ENCODE peak calls at places on chromosomes 1 and 21, in four cellular contexts. B is transverse colon, W is hepatocyte, P is ovary. R is an unnamed sample.

GRCh38 chr1:7425771-7426170 is 345.3 kb upstream of the VAMP3 start:
- DNase-seq in B (no peak), W (no peak), P (no peak), R (no peak)

GRCh38 chr1:71298633-71299032 is 217.8 kb upstream of the ZRANB2 start:
- DNase-seq in B (no peak), W (no peak), P (no peak), R (no peak)

GRCh38 chr1:25148673-25149300 is 83.5 kb downstream of the SYF2 start:
- DNase-seq in B (peak), W (no peak), P (no peak), R (peak)

GRCh38 chr1:73761559-73761958 is 436.4 kb downstream of the LRRIQ3 start:
- DNase-seq in B (no peak), W (no peak), P (no peak), R (no peak)

GRCh38 chr1:60989745-60990718 is 92.3 kb upstream of the NFIA start:
- DNase-seq in B (no peak), W (peak), P (peak), R (no peak)

GRCh38 chr1:84348240-84348555 is 46.7 kb downstream of the SAMD13 start:
- DNase-seq in B (no peak), W (no peak), P (no peak), R (no peak)

GRCh38 chr1:67831850-67832513 is 1.3 kb downstream of the GNG12 start:
- DNase-seq in B (peak), W (peak), P (peak), R (peak)

GRCh38 chr1:12501661-12502060 is 116.3 kb downstream of the DHRS3 start:
- DNase-seq in B (no peak), W (no peak), P (no peak), R (no peak)

GRCh38 chr1:24920155-24920925 is 9.7 kb downstream of the RUNX3 start:
- DNase-seq in B (no peak), W (no peak), P (peak), R (no peak)

GRCh38 chr1:89332461-89332860 is 31.4 kb upstream of the GBP6 start:
- DNase-seq in B (no peak), W (no peak), P (no peak), R (no peak)

GRCh38 chr1:12433323-12434053 is 184.5 kb downstream of the DHRS3 start:
- DNase-seq in B (peak), W (peak), P (peak), R (peak)

GRCh38 chr1:228445867-228446584 is 29.4 kb upstream of the TRIM17 start:
- DNase-seq in B (no peak), W (peak), P (no peak), R (no peak)

GRCh38 chr1:112998592-112999235 is 42.7 kb upstream of the SLC16A1 start:
- DNase-seq in B (no peak), W (peak), P (no peak), R (peak)

GRCh38 chr1:233734456-233734855 is 120.5 kb downstream of the KCNK1 start:
- DNase-seq in B (no peak), W (no peak), P (no peak), R (no peak)

GRCh38 chr1:9657521-9658032 is 6.0 kb downstream of the PIK3CD start:
- DNase-seq in B (no peak), W (no peak), P (no peak), R (no peak)

GRCh38 chr1:109432336-109432735 is 6.1 kb upstream of the PSMA5 start:
- DNase-seq in B (no peak), W (no peak), P (no peak), R (no peak)

GRCh38 chr21:31234936-31235335 is 109.1 kb downstream of the TIAM1 start:
- DNase-seq in B (no peak), W (no peak), P (no peak), R (no peak)

GRCh38 chr1:94871031-94871430 is 50.9 kb downstream of the SLC44A3 start:
- DNase-seq in B (no peak), W (no peak), P (no peak), R (no peak)

GRCh38 chr1:204190212-204191211 is 5.8 kb downstream of the KISS1 start:
- DNase-seq in B (peak), W (peak), P (peak), R (peak)

GRCh38 chr1:187264995-187265602 is 436.4 kb downstream of the PLA2G4A start:
- DNase-seq in B (no peak), W (peak), P (peak), R (peak)

GRCh38 chr1:51643362-51643761 is 26.5 kb downstream of the OSBPL9 start:
- DNase-seq in B (no peak), W (no peak), P (no peak), R (no peak)

GRCh38 chr1:57163332-57163731 is 197.5 kb upstream of the C8B start:
- DNase-seq in B (no peak), W (no peak), P (no peak), R (no peak)

GRCh38 chr1:185317886-185318310 is 855 bp upstream of the IVNS1ABP start:
- DNase-seq in B (peak), W (peak), P (peak), R (peak)

GRCh38 chr1:218953448-218953847 is 220.2 kb upstream of the LYPLAL1 start:
- DNase-seq in B (no peak), W (no peak), P (no peak), R (no peak)

GRCh38 chr1:67004176-67004575 is 49.8 kb downstream of the SLC35D1 start:
- DNase-seq in B (no peak), W (no peak), P (no peak), R (no peak)

GRCh38 chr1:17826165-17826488 is 71.0 kb downstream of the ACTL8 start:
- DNase-seq in B (peak), W (peak), P (no peak), R (peak)

GRCh38 chr1:185938396-185938795 is 204.2 kb downstream of the HMCN1 start:
- DNase-seq in B (no peak), W (no peak), P (no peak), R (no peak)

GRCh38 chr1:35539073-35539823 is 18.0 kb downstream of the KIAA0319L start:
- DNase-seq in B (no peak), W (no peak), P (no peak), R (peak)

GRCh38 chr1:184170719-184171118 is 119.2 kb downstream of the TSEN15 start:
- DNase-seq in B (no peak), W (no peak), P (no peak), R (no peak)

GRCh38 chr1:85607126-85607912 is 26.8 kb downstream of the CCN1 start:
- DNase-seq in B (no peak), W (peak), P (no peak), R (peak)

GRCh38 chr1:87473203-87473661 is 144.6 kb downstream of the LMO4 start:
- DNase-seq in B (no peak), W (peak), P (no peak), R (no peak)

GRCh38 chr1:23951646-23952095 is 8.0 kb upstream of the PNRC2 start:
- DNase-seq in B (no peak), W (peak), P (no peak), R (no peak)

GRCh38 chr1:236440373-236440772 is 46.3 kb downstream of the EDARADD start:
- DNase-seq in B (no peak), W (no peak), P (no peak), R (no peak)

GRCh38 chr21:41966341-41966833 is 12.6 kb upstream of the C2CD2 start:
- DNase-seq in B (no peak), W (no peak), P (no peak), R (no peak)
- H3K4me3 ChIP-seq in B (no peak), W (no peak), P (no peak), R (no peak)

DNA sequence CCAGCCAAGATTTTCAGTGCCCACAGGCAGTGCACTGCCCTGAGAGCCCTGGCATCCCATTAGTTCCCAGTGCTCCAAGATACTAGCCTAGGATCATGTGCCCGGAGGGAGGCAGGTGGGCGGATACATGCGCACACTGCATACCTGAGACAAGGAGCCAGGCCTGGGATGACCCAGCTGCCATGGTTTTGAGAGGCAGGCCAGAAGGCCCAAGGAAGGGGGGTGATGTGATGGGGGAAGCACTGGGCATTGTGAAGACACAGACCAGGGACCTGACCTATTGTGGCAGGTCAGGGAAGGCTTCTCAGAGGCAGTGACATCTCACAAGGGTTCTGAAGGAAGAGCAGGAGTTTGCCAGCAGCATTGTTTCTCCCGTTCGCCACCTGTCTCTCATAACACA is 3.6 kb downstream of the ZC3H12A start:
- DNase-seq in B (peak), W (peak), P (no peak), R (no peak)
- H3K27ac ChIP-seq in B (peak), W (peak), P (peak), R (peak)

GRCh38 chr1:111270781-111271463 is 19.7 kb upstream of the CHIA start:
- DNase-seq in B (no peak), W (no peak), P (no peak), R (no peak)
- H3K4me3 ChIP-seq in B (no peak), W (no peak), P (no peak), R (no peak)

GRCh38 chr1:199273837-199274379 is 635.1 kb downstream of the PTPRC start:
- DNase-seq in B (no peak), W (peak), P (no peak), R (peak)

GRCh38 chr1:199272107-199272506 is 633.3 kb downstream of the PTPRC start:
- DNase-seq in B (no peak), W (peak), P (no peak), R (no peak)

GRCh38 chr1:199269241-199269640 is 630.4 kb downstream of the PTPRC start:
- DNase-seq in B (no peak), W (no peak), P (no peak), R (no peak)

GRCh38 chr1:199272690-199273089 is 633.9 kb downstream of the PTPRC start:
- DNase-seq in B (no peak), W (peak), P (no peak), R (no peak)
- H3K27ac ChIP-seq in B (no peak), W (peak), P (no peak), R (no peak)

GRCh38 chr1:116463730-116464129 is 90.7 kb downstream of the ATP1A1 start:
- DNase-seq in B (no peak), W (no peak), P (no peak), R (peak)
- H3K4me3 ChIP-seq in B (no peak), W (no peak), P (no peak), R (no peak)

GRCh38 chr1:209386156-209386555 is 197.4 kb upstream of the CAMK1G start:
- DNase-seq in B (no peak), W (no peak), P (no peak), R (no peak)

GRCh38 chr1:209387969-209388329 is 195.6 kb upstream of the CAMK1G start:
- DNase-seq in B (no peak), W (no peak), P (no peak), R (no peak)

GRCh38 chr1:209388358-209388757 is 195.2 kb upstream of the CAMK1G start:
- DNase-seq in B (no peak), W (no peak), P (no peak), R (no peak)

GRCh38 chr1:209389258-209389657 is 194.3 kb upstream of the CAMK1G start:
- DNase-seq in B (no peak), W (no peak), P (no peak), R (no peak)

DNA sequence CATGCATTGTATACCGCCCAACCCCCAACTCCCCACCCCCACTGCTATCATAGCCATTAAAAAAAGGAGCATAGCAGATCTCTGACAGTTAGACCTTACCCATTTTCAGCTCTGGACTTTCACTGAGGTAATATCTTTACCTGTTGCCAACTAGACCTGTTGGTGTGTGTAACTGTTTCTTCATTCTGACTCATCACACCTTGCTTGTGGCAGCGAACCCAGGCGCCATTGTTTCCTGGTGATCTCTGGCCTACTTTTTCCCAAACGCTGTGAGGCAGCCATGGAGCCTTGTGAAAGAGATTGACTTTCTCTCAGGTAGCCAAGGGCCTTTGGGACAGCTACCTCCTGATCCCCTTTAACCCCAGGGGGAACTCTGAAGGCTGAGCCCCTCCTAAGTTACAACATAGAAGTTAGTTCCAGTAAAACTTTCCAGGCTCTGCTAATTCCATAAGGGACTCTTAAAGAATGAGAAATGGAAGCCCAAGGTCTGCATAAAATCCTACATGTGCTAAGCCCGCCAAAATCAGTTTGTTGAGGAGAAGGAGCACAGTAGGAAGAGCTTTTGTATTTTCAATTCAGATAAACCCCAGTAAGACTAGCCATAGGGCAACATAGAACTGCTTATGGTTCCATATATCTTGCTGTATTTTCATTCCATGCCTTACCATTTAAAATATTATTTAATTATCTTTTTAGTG is 196.1 kb upstream of the CAMK1G start:
- DNase-seq in B (no peak), W (no peak), P (no peak), R (no peak)
- H3K27ac ChIP-seq in B (no peak), W (no peak), P (no peak), R (no peak)

GRCh38 chr1:172894345-172895049 is 156.2 kb downstream of the TNFSF18 start:
- DNase-seq in B (no peak), W (no peak), P (no peak), R (no peak)

GRCh38 chr1:172895761-172896160 is 155.0 kb downstream of the TNFSF18 start:
- DNase-seq in B (no peak), W (no peak), P (no peak), R (peak)

GRCh38 chr1:172897738-172898137 is 153.0 kb downstream of the TNFSF18 start:
- DNase-seq in B (no peak), W (no peak), P (no peak), R (no peak)

GRCh38 chr1:172893146-172893841 is 157.4 kb downstream of the TNFSF18 start:
- DNase-seq in B (no peak), W (no peak), P (peak), R (no peak)

DNA sequence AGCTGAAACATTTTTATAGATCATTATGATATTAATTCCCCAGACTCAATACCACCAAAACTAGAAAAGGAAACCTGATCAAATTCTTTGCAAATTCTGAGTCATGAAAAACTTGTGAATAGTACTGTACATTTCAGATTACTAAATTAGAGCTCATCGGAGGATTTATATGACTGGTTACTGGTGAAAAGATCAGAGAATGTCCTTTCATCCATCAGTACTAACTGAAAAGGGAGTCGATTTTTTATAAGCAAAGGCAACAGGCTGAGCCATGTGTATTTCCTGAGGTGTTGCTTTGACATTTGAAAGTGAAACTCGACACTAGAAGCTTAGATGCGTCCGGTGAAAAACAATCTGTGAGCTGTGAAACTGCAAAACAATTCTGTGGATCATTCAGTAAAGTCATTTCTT is 155.7 kb downstream of the TNFSF18 start:
- DNase-seq in B (no peak), W (no peak), P (no peak), R (peak)
- H3K4me3 ChIP-seq in B (no peak), W (no peak), P (no peak), R (no peak)

GRCh38 chr21:45131537-45131999 is 57.2 kb downstream of the ADARB1 start:
- DNase-seq in B (no peak), W (no peak), P (no peak), R (no peak)

GRCh38 chr21:45135122-45135521 is 60.7 kb downstream of the ADARB1 start:
- DNase-seq in B (no peak), W (no peak), P (no peak), R (no peak)

GRCh38 chr21:45134677-45135076 is 60.3 kb downstream of the ADARB1 start:
- DNase-seq in B (no peak), W (no peak), P (no peak), R (no peak)

GRCh38 chr21:45130324-45130774 is 56.0 kb downstream of the ADARB1 start:
- DNase-seq in B (no peak), W (peak), P (peak), R (peak)

DNA sequence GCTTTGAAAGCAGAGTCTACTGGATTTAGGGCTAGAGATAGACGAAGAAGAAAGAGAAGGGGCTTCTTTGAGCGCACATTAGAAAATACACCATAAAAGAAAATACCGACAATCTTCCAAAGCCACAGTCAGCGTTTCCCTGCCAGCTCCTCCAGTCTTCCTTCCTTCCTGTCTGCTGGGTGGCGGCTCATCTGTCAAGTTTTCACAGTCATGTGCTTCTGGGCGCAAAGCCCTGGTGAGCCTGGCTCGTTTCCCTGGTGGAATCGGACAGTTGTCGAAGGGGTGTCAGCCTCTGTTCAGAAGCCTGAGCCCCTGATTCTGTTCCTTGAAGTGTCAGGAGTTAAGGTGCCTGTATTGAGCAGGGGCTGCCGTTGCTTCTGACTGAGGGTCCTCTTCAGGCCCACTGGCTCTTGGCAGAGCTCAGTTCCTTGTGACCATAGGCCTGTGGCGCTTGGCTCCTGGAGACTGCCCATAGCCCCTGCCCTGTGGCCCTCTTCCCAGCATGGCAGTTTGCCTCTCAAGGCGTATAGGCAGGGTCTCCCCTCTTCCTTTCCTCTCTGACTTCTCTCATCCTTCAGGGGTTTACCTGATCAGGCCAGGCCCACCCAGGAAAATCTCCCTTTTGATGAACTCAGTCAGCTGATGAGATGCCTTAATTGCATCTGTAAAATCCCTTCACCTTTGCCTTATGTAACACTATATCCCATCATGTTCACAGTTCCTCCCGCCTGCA is 58.6 kb downstream of the ADARB1 start:
- DNase-seq in B (no peak), W (no peak), P (no peak), R (no peak)
- H3K27ac ChIP-seq in B (no peak), W (no peak), P (no peak), R (no peak)

GRCh38 chr1:15850450-15851079 is 3.1 kb downstream of the SPEN start:
- DNase-seq in B (no peak), W (peak), P (no peak), R (no peak)
- H3K4me3 ChIP-seq in B (no peak), W (peak), P (peak), R (peak)

R was measured in small intestine.